ENCODE peak calls at places on chromosomes 11 and 22, in six cellular contexts. C is CD4-positive, alpha-beta memory T cell; H is coronary artery; A is brain microvascular endothelial cell; L is RWPE1; M is GM23248. X is an unnamed sample.
A peak's percentile ranks its signal among the peaks of the same experiment; 100 is the strongest.

GRCh38 chr22:18065256-18065655 is 12.5 kb upstream of the PEX26 start:
- DNase-seq in H (no peak), M (no peak), L (no peak), C (no peak), A (no peak), X (no peak)

GRCh38 chr11:68349461-68350249 is 37.3 kb downstream of the LRP5 start:
- DNase-seq in H (no peak), A (no peak), L (no peak), M (no peak), C (no peak), X (no peak)

GRCh38 chr11:29978549-29978948 is 38.3 kb downstream of the KCNA4 start:
- DNase-seq in L (no peak), C (no peak), H (no peak), M (no peak), A (no peak), X (no peak)

GRCh38 chr22:23777776-23778575 is 5.3 kb downstream of the MMP11 start:
- DNase-seq in C (no peak), H (no peak), A (no peak), L (no peak), M (no peak), X (no peak)

GRCh38 chr11:74826901-74827300 is 78.3 kb downstream of the RNF169 start:
- DNase-seq in H (no peak), L (no peak), A (no peak), C (no peak), M (no peak), X (no peak)

GRCh38 chr11:11849127-11849746 is 7.5 kb downstream of the USP47 start:
- DNase-seq in A (peak; percentile 59), H (no peak), C (peak; percentile 68), L (peak; percentile 42), M (peak; percentile 73), X (peak; percentile 56)

GRCh38 chr11:97087419-97087818 is 697.6 kb downstream of the JRKL start:
- DNase-seq in C (no peak), A (no peak), M (no peak), H (no peak), L (no peak), X (no peak)

GRCh38 chr11:67563354-67564114 is 20.1 kb upstream of the GSTP1 start:
- DNase-seq in C (no peak), A (peak; percentile 95), H (no peak), M (peak; percentile 85), L (peak; percentile 60), X (no peak)

GRCh38 chr11:70491696-70492472 is 93.6 kb downstream of the CTTN start:
- DNase-seq in C (no peak), H (no peak), L (no peak), A (no peak), M (no peak), X (no peak)

GRCh38 chr11:77473001-77473800 is 693 bp downstream of the PAK1 start:
- DNase-seq in C (peak; percentile 63), M (peak; percentile 49), L (peak; percentile 39), H (no peak), A (no peak), X (peak; percentile 24)

GRCh38 chr11:76745561-76746207 is 37.5 kb upstream of the TSKU start:
- DNase-seq in C (no peak), H (no peak), L (no peak), M (no peak), A (no peak), X (no peak)

GRCh38 chr22:50184004-50184461 is 1.7 kb upstream of the TRABD start:
- DNase-seq in L (no peak), A (no peak), H (no peak), C (no peak), M (peak; percentile 77), X (no peak)

GRCh38 chr22:31228425-31228824 is 16.3 kb downstream of the LIMK2 start:
- DNase-seq in A (no peak), C (no peak), H (no peak), L (no peak), M (no peak), X (no peak)

GRCh38 chr22:31223786-31224191 is 11.7 kb downstream of the LIMK2 start:
- DNase-seq in L (no peak), M (no peak), H (no peak), C (no peak), A (no peak), X (no peak)

GRCh38 chr22:31229402-31230140 is 17.5 kb downstream of the LIMK2 start:
- DNase-seq in L (no peak), H (no peak), C (no peak), M (peak; percentile 51), A (no peak), X (no peak)

GRCh38 chr22:31230155-31230870 is 18.2 kb downstream of the LIMK2 start:
- DNase-seq in L (no peak), A (no peak), H (no peak), C (no peak), M (peak; percentile 42), X (no peak)

GRCh38 chr22:31227186-31227585 is 15.1 kb downstream of the LIMK2 start:
- DNase-seq in M (no peak), C (no peak), H (no peak), A (no peak), L (no peak), X (no peak)
- H3K27ac ChIP-seq in M (no peak overlapping the region), C (no peak overlapping the region), H (no peak overlapping the region), A (no peak overlapping the region), L (no peak overlapping the region), X (no peak overlapping the region)

GRCh38 chr11:63532150-63532549 is 4.5 kb upstream of the PLAAT4 start:
- DNase-seq in M (no peak), L (no peak), A (no peak), C (no peak), H (no peak), X (no peak)

GRCh38 chr11:63530021-63530420 is 6.6 kb upstream of the PLAAT4 start:
- DNase-seq in C (no peak), M (no peak), L (no peak), A (no peak), H (no peak), X (no peak)

GRCh38 chr11:63523151-63523550 is 13.5 kb upstream of the PLAAT4 start:
- DNase-seq in M (no peak), A (no peak), C (no peak), L (no peak), H (no peak), X (no peak)

GRCh38 chr11:63532799-63533475 is 3.7 kb upstream of the PLAAT4 start:
- DNase-seq in C (no peak), M (no peak), L (no peak), H (no peak), A (no peak), X (no peak)

GRCh38 chr11:63527667-63528066 is 8.9 kb upstream of the PLAAT4 start:
- DNase-seq in L (no peak), C (no peak), M (no peak), A (no peak), H (no peak), X (no peak)
- H3K27ac ChIP-seq in L (no peak overlapping the region), C (no peak overlapping the region), M (no peak overlapping the region), A (no peak overlapping the region), H (no peak overlapping the region), X (no peak overlapping the region)

DNA sequence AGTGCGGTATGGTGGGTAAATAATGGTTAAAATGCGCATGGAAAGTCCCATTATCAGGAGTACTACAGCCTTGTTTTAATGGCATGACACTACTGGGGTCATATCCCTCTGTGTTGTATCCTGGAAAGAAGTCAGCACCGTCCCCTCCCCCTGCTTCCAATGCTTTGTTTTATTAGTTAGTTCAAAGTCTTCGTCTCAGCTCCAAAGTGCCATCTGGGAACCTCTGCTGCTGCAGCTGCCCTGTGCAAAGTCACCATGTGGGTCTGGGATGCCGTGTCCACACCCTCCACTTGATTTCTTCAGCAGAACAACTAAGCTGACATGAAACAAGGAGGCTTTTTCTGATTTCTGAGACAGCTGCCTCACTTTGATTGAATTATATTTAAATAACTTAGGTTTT is 29.5 kb upstream of the NCAM1 start:
- DNase-seq in C (no peak), H (no peak), L (no peak), A (no peak), M (no peak), X (no peak)
- H3K27ac ChIP-seq in C (no peak overlapping the region), H (no peak overlapping the region), L (no peak overlapping the region), A (no peak overlapping the region), M (no peak overlapping the region), X (no peak overlapping the region)

GRCh38 chr11:109527496-109527895 is 105.5 kb downstream of the C11orf87 start:
- DNase-seq in M (peak; percentile 52), H (no peak), L (no peak), C (no peak), A (no peak), X (no peak)
- H3K27ac ChIP-seq in M (no peak overlapping the region), H (no peak overlapping the region), L (no peak overlapping the region), C (no peak overlapping the region), A (no peak overlapping the region), X (no peak overlapping the region)

DNA sequence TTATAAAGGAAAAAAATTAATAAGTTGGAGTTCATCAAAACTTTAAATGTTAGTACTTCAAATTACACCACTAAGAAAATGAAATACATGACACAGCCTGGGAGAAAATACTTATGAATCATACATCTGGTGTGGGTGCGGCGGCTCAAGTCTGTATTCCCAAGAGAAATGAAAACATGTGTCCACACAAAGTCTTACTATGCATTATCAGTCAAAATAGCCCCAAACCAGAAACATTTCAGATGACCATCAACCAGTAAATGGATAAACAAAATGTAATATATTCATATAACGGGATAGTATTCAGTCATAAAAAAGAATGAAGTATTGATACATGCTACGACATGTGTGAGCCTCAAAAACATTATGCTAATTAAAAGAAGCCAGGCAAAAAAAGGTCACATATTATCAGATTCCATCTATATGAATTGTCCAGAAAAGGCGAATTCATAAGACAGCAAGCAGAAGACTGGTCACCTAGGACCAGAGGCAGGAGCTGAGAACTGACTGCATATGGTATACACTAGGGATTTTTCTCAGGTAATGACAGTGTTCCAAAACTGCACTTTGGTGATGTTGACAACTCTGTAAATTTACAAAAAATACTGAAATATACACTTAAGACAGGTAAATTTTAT is 5.3 kb upstream of the AKIP1 start:
- DNase-seq in C (no peak), M (peak; percentile 96), A (peak; percentile 87), L (peak; percentile 60), H (no peak), X (no peak)
- H3K27ac ChIP-seq in C (no peak overlapping the region), M (peak overlapping the region; percentile 64), A (peak overlapping the region; percentile 52), L (peak overlapping the region; percentile 89), H (no peak overlapping the region), X (no peak overlapping the region)

X was measured in CD4-positive, alpha-beta T cell.